ENCODE peak calls at places on chromosomes 7 and 10, in six cellular contexts. T is frontal cortex; U is smooth muscle cell of the brain vasculature; D is HFFc6; M is stimulated activated CD4-positive, alpha-beta T cell treated with anti-CD3 and anti-CD28 coated beads, Interleukin-1b, Interleukin-23, amount 100 ng/mL, for 1 hour; V is uterus. O is an unnamed sample.

GRCh38 chr7:4470246-4470645 is 211.8 kb upstream of the FOXK1 start:
- DNase-seq in V (no peak), M (no peak), U (no peak), T (no peak), D (no peak), O (no peak)

GRCh38 chr10:100847440-100847839 is 65.3 kb upstream of the SLF2 start:
- DNase-seq in M (no peak), D (peak), U (no peak), T (no peak), V (no peak), O (no peak)

GRCh38 chr7:148330822-148331221 is 259.7 kb upstream of the C7orf33 start:
- DNase-seq in D (no peak), U (no peak), M (no peak), V (no peak), T (no peak), O (no peak)

GRCh38 chr10:63718006-63718405 is 196.8 kb downstream of the REEP3 start:
- DNase-seq in D (no peak), U (no peak), T (no peak), V (no peak), M (no peak), O (no peak)

GRCh38 chr7:124724516-124725192 is 40.9 kb downstream of the GPR37 start:
- DNase-seq in V (no peak), D (no peak), T (no peak), M (no peak), U (no peak), O (no peak)

GRCh38 chr7:89666436-89666835 is 487.8 kb upstream of the STEAP1 start:
- DNase-seq in T (no peak), D (no peak), M (no peak), V (no peak), U (no peak), O (no peak)

GRCh38 chr7:25429731-25430130 is 201.4 kb upstream of the NPVF start:
- DNase-seq in M (no peak), T (no peak), D (no peak), U (no peak), V (peak), O (no peak)

GRCh38 chr10:124728071-124728829 is 15.9 kb downstream of the FAM53B start:
- DNase-seq in V (no peak), M (no peak), T (peak), U (no peak), D (no peak), O (no peak)

GRCh38 chr10:118423800-118424479 is 81.8 kb upstream of the FAM204A start:
- DNase-seq in U (peak), D (peak), V (peak), T (peak), M (peak), O (peak)

GRCh38 chr7:92641921-92642511 is 51.8 kb upstream of the FAM133B start:
- DNase-seq in V (no peak), T (no peak), U (no peak), M (no peak), D (peak), O (no peak)

GRCh38 chr7:141417506-141417905 is 133.7 kb upstream of the AGK start:
- DNase-seq in D (no peak), M (no peak), T (no peak), V (no peak), U (no peak), O (no peak)

GRCh38 chr7:6252748-6253147 is 19.7 kb downstream of the CYTH3 start:
- DNase-seq in T (no peak), U (no peak), M (no peak), V (no peak), D (peak), O (no peak)

GRCh38 chr10:85667638-85668233 is 698.9 kb downstream of the GRID1 start:
- DNase-seq in M (no peak), V (no peak), D (no peak), U (no peak), T (no peak), O (no peak)

GRCh38 chr10:85646312-85646711 is 720.3 kb downstream of the GRID1 start:
- DNase-seq in V (no peak), D (no peak), U (no peak), M (no peak), T (no peak), O (no peak)

GRCh38 chr7:80135306-80136104 is 874 bp downstream of the GNAI1 start:
- DNase-seq in M (no peak), V (peak), T (peak), D (no peak), U (no peak), O (peak)

GRCh38 chr10:116112232-116113231 is 160.5 kb downstream of the GFRA1 start:
- DNase-seq in M (no peak), V (no peak), T (no peak), D (no peak), U (no peak), O (no peak)